ENCODE peak calls at places on chromosomes 6 and 20, in five cellular contexts. H, B, G, W and O are unnamed samples.

GRCh38 chr6:64714073-64714472 is 993.0 kb downstream of the EYS start:
- DNase-seq in H (no peak), B (no peak), G (no peak), W (no peak), O (no peak)

GRCh38 chr20:38650010-38650409 is 48.4 kb downstream of the ARHGAP40 start:
- DNase-seq in H (no peak), B (no peak), G (no peak), W (no peak), O (no peak)

GRCh38 chr6:89527634-89528033 is 94.7 kb downstream of the ANKRD6 start:
- DNase-seq in H (no peak), B (no peak), G (no peak), W (no peak), O (no peak)

GRCh38 chr20:23566199-23566932 is 1.9 kb downstream of the CST9L start:
- DNase-seq in H (no peak), B (no peak), G (no peak), W (no peak), O (no peak)

GRCh38 chr20:52972190-52972937 is at the start of gene TSHZ2:
- DNase-seq in H (peak), B (peak), G (peak), W (peak), O (no peak)

GRCh38 chr20:46215913-46216707 is 92.2 kb downstream of the CDH22 start:
- DNase-seq in H (peak), B (no peak), G (no peak), W (no peak), O (peak)

GRCh38 chr20:63292292-63292701 is 689 bp upstream of the COL20A1 start:
- DNase-seq in H (no peak), B (no peak), G (no peak), W (no peak), O (no peak)

GRCh38 chr20:12171927-12172581 is 254.4 kb downstream of the BTBD3 start:
- DNase-seq in H (no peak), B (no peak), G (no peak), W (no peak), O (no peak)

GRCh38 chr20:19170148-19170547 is 42.3 kb upstream of the SLC24A3 start:
- DNase-seq in H (no peak), B (no peak), G (no peak), W (no peak), O (no peak)

GRCh38 chr6:167212716-167213011 is 54.9 kb upstream of the GPR31 start:
- DNase-seq in H (no peak), B (no peak), G (no peak), W (no peak), O (no peak)

GRCh38 chr6:44367686-44368085 is 19.8 kb upstream of the CDC5L start:
- DNase-seq in H (no peak), B (no peak), G (no peak), W (no peak), O (no peak)

GRCh38 chr20:56328861-56329260 is 29.9 kb upstream of the FAM210B start:
- DNase-seq in H (peak), B (no peak), G (no peak), W (no peak), O (no peak)

GRCh38 chr6:137917518-137917917 is 50.5 kb downstream of the TNFAIP3 start:
- DNase-seq in H (no peak), B (no peak), G (no peak), W (no peak), O (no peak)

GRCh38 chr6:125588268-125588667 is 161.2 kb upstream of the HEY2 start:
- DNase-seq in H (no peak), B (no peak), G (no peak), W (no peak), O (no peak)

GRCh38 chr20:24676978-24677370 is 207.5 kb downstream of the SYNDIG1 start:
- DNase-seq in H (no peak), B (no peak), G (no peak), W (no peak), O (no peak)

GRCh38 chr6:30150671-30151395 is 10.2 kb downstream of the TRIM10 start:
- DNase-seq in H (no peak), B (no peak), G (no peak), W (no peak), O (no peak)

GRCh38 chr6:42088101-42088591 is 37.8 kb downstream of the TAF8 start:
- DNase-seq in H (no peak), B (no peak), G (no peak), W (no peak), O (no peak)

GRCh38 chr20:24357169-24357568 is 112.3 kb upstream of the SYNDIG1 start:
- DNase-seq in H (no peak), B (no peak), G (no peak), W (no peak), O (no peak)

GRCh38 chr6:116783852-116784251 is 18.3 kb upstream of the FAM162B start:
- DNase-seq in H (no peak), B (no peak), G (no peak), W (no peak), O (no peak)

GRCh38 chr6:50998905-50999304 is 180.2 kb downstream of the TFAP2B start:
- DNase-seq in H (no peak), B (no peak), G (no peak), W (no peak), O (no peak)

GRCh38 chr6:170516783-170517616 is 36.1 kb downstream of the PSMB1 start:
- DNase-seq in H (peak), B (peak), G (peak), W (peak), O (no peak)

GRCh38 chr6:169185011-169185521 is 68.6 kb downstream of the THBS2 start:
- DNase-seq in H (no peak), B (no peak), G (no peak), W (no peak), O (no peak)

GRCh38 chr6:139257821-139258398 is 33.9 kb downstream of the TXLNB start:
- DNase-seq in H (no peak), B (no peak), G (no peak), W (no peak), O (no peak)

GRCh38 chr20:48186447-48186846 is 401.2 kb upstream of the SULF2 start:
- DNase-seq in H (no peak), B (no peak), G (no peak), W (no peak), O (no peak)

GRCh38 chr6:135464634-135465033 is 32.9 kb downstream of the AHI1 start:
- DNase-seq in H (no peak), B (no peak), G (no peak), W (no peak), O (no peak)

GRCh38 chr6:12190252-12190651 is 99.9 kb upstream of the EDN1 start:
- DNase-seq in H (no peak), B (no peak), G (no peak), W (no peak), O (no peak)

GRCh38 chr6:43735642-43736199 is 34.3 kb upstream of the VEGFA start:
- DNase-seq in H (no peak), B (no peak), G (no peak), W (no peak), O (no peak)

GRCh38 chr6:82196159-82196558 is 51.4 kb downstream of the IBTK start:
- DNase-seq in H (no peak), B (no peak), G (no peak), W (no peak), O (no peak)

GRCh38 chr6:71724456-71725180 is 161.7 kb upstream of the RIMS1 start:
- DNase-seq in H (no peak), B (no peak), G (no peak), W (no peak), O (no peak)

GRCh38 chr6:138012682-138013081 is 94.5 kb downstream of the PERP start:
- DNase-seq in H (no peak), B (no peak), G (no peak), W (no peak), O (no peak)

GRCh38 chr6:136129365-136129764 is 120.7 kb downstream of the MTFR2 start:
- DNase-seq in H (no peak), B (no peak), G (no peak), W (no peak), O (no peak)

GRCh38 chr6:6008648-6009421 is 2.1 kb upstream of the NRN1 start:
- DNase-seq in H (peak), B (peak), G (no peak), W (peak), O (peak)

GRCh38 chr6:115485400-115485799 is 575.3 kb downstream of the FRK start:
- DNase-seq in H (peak), B (no peak), G (no peak), W (no peak), O (no peak)